ENCODE peak calls at places on chromosomes 4 and X, in seven cellular contexts. One of them, this sample, is unnamed.

GRCh38 chrX:34918856-34919255 is 23.7 kb upstream of the FAM47B start:
- DNase-seq in IMR-90: peak; percentile 75
- DNase-seq in esophagus muscularis mucosa: no peak
- DNase-seq in gastrocnemius medialis: no peak
- DNase-seq in Caco-2: peak; percentile 38
- DNase-seq in HFF-Myc: peak; percentile 32
- DNase-seq in esophagus squamous epithelium: no peak
- DNase-seq in this sample: peak; percentile 76

GRCh38 chr4:7206856-7207567 is 14.7 kb downstream of the SORCS2 start:
- DNase-seq in IMR-90: peak; percentile 90
- DNase-seq in esophagus muscularis mucosa: no peak
- DNase-seq in gastrocnemius medialis: peak; percentile 58
- DNase-seq in Caco-2: no peak
- DNase-seq in HFF-Myc: peak; percentile 32
- DNase-seq in esophagus squamous epithelium: no peak
- DNase-seq in this sample: peak; percentile 89

GRCh38 chr4:153084939-153085630 is 119.2 kb upstream of the TRIM2 start:
- DNase-seq in IMR-90: peak; percentile 60
- DNase-seq in esophagus muscularis mucosa: no peak
- DNase-seq in gastrocnemius medialis: peak; percentile 32
- DNase-seq in Caco-2: peak; percentile 63
- DNase-seq in HFF-Myc: peak; percentile 15
- DNase-seq in esophagus squamous epithelium: no peak
- DNase-seq in this sample: peak; percentile 77

GRCh38 chr4:122003335-122003734 is 51.5 kb upstream of the TRPC3 start:
- DNase-seq in IMR-90: no peak
- DNase-seq in esophagus muscularis mucosa: no peak
- DNase-seq in gastrocnemius medialis: no peak
- DNase-seq in Caco-2: peak; percentile 87
- DNase-seq in HFF-Myc: no peak
- DNase-seq in esophagus squamous epithelium: no peak
- DNase-seq in this sample: peak; percentile 17

GRCh38 chr4:128718793-128719192 is 90.7 kb upstream of the JADE1 start:
- DNase-seq in IMR-90: peak; percentile 75
- DNase-seq in esophagus muscularis mucosa: no peak
- DNase-seq in gastrocnemius medialis: no peak
- DNase-seq in Caco-2: no peak
- DNase-seq in HFF-Myc: no peak
- DNase-seq in esophagus squamous epithelium: no peak
- DNase-seq in this sample: peak; percentile 47

GRCh38 chrX:109658391-109658790 is 33.4 kb upstream of the KCNE5 start:
- DNase-seq in IMR-90: no peak
- DNase-seq in esophagus muscularis mucosa: no peak
- DNase-seq in gastrocnemius medialis: no peak
- DNase-seq in Caco-2: no peak
- DNase-seq in HFF-Myc: no peak
- DNase-seq in esophagus squamous epithelium: no peak
- DNase-seq in this sample: no peak

GRCh38 chr4:40046311-40046980 is 10.2 kb upstream of the N4BP2 start:
- DNase-seq in IMR-90: peak; percentile 64
- DNase-seq in esophagus muscularis mucosa: no peak
- DNase-seq in gastrocnemius medialis: no peak
- DNase-seq in Caco-2: peak; percentile 62
- DNase-seq in HFF-Myc: no peak
- DNase-seq in esophagus squamous epithelium: no peak
- DNase-seq in this sample: peak; percentile 76

GRCh38 chr4:40713798-40714197 is 36.0 kb upstream of the NSUN7 start:
- DNase-seq in IMR-90: no peak
- DNase-seq in esophagus muscularis mucosa: no peak
- DNase-seq in gastrocnemius medialis: no peak
- DNase-seq in Caco-2: no peak
- DNase-seq in HFF-Myc: no peak
- DNase-seq in esophagus squamous epithelium: no peak
- DNase-seq in this sample: no peak

GRCh38 chr4:87967193-87967592 is 8.3 kb upstream of the SPP1 start:
- DNase-seq in IMR-90: no peak
- DNase-seq in esophagus muscularis mucosa: no peak
- DNase-seq in gastrocnemius medialis: no peak
- DNase-seq in Caco-2: no peak
- DNase-seq in HFF-Myc: no peak
- DNase-seq in esophagus squamous epithelium: no peak
- DNase-seq in this sample: no peak

GRCh38 chr4:16767251-16767650 is 131.2 kb downstream of the LDB2 start:
- DNase-seq in IMR-90: no peak
- DNase-seq in esophagus muscularis mucosa: no peak
- DNase-seq in gastrocnemius medialis: no peak
- DNase-seq in Caco-2: no peak
- DNase-seq in HFF-Myc: no peak
- DNase-seq in esophagus squamous epithelium: no peak
- DNase-seq in this sample: no peak

GRCh38 chr4:112312610-112313239 is 15.6 kb downstream of the ALPK1 start:
- DNase-seq in IMR-90: no peak
- DNase-seq in esophagus muscularis mucosa: no peak
- DNase-seq in gastrocnemius medialis: no peak
- DNase-seq in Caco-2: no peak
- DNase-seq in HFF-Myc: no peak
- DNase-seq in esophagus squamous epithelium: no peak
- DNase-seq in this sample: no peak

GRCh38 chr4:189202869-189203271 is 737.8 kb upstream of the FRG1 start:
- DNase-seq in IMR-90: peak; percentile 89
- DNase-seq in esophagus muscularis mucosa: no peak
- DNase-seq in gastrocnemius medialis: no peak
- DNase-seq in Caco-2: no peak
- DNase-seq in HFF-Myc: peak; percentile 20
- DNase-seq in esophagus squamous epithelium: no peak
- DNase-seq in this sample: peak; percentile 58

GRCh38 chr4:24089831-24090531 is 200.1 kb upstream of the PPARGC1A start:
- DNase-seq in IMR-90: peak; percentile 90
- DNase-seq in esophagus muscularis mucosa: no peak
- DNase-seq in gastrocnemius medialis: no peak
- DNase-seq in Caco-2: no peak
- DNase-seq in HFF-Myc: no peak
- DNase-seq in esophagus squamous epithelium: no peak
- DNase-seq in this sample: peak; percentile 50
- TF ChIP-seq CTCF in IMR-90: peak; percentile 11
- TF ChIP-seq CTCF in esophagus muscularis mucosa: no peak
- TF ChIP-seq CTCF in gastrocnemius medialis: no peak
- TF ChIP-seq CTCF in Caco-2: no peak
- TF ChIP-seq CTCF in HFF-Myc: no peak
- TF ChIP-seq CTCF in esophagus squamous epithelium: no peak
- TF ChIP-seq CTCF in this sample: no peak

GRCh38 chr4:18247189-18247588 is 225.6 kb upstream of the LCORL start:
- DNase-seq in IMR-90: no peak
- DNase-seq in esophagus muscularis mucosa: no peak
- DNase-seq in gastrocnemius medialis: no peak
- DNase-seq in Caco-2: no peak
- DNase-seq in HFF-Myc: no peak
- DNase-seq in esophagus squamous epithelium: no peak
- DNase-seq in this sample: no peak

GRCh38 chr4:18250564-18250963 is 229.0 kb upstream of the LCORL start:
- DNase-seq in IMR-90: no peak
- DNase-seq in esophagus muscularis mucosa: no peak
- DNase-seq in gastrocnemius medialis: no peak
- DNase-seq in Caco-2: no peak
- DNase-seq in HFF-Myc: no peak
- DNase-seq in esophagus squamous epithelium: no peak
- DNase-seq in this sample: no peak

DNA sequence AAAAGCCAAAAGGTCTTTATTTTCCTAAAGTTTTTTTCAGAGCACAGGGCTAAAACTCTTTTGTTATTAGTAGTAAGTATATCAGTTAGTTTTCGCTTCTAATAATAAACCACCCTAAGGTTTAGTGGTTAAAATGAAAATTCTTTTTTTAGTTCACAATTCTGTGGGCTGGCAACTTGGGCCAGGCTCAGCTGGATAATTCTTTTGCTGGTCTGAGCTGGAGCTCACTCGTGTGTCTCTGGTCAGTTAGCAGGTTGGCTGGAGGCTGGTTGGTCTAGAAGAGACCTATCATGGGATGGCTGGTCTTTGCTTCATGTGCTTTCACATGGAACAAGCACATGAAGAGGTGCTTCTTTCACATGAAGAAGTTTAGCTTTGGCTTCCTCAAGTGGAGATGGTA is 227.1 kb upstream of the LCORL start:
- DNase-seq in IMR-90: no peak
- DNase-seq in esophagus muscularis mucosa: no peak
- DNase-seq in gastrocnemius medialis: no peak
- DNase-seq in Caco-2: no peak
- DNase-seq in HFF-Myc: no peak
- DNase-seq in esophagus squamous epithelium: no peak
- DNase-seq in this sample: no peak
- H3K4me3 ChIP-seq in IMR-90: no peak overlapping the region
- H3K4me3 ChIP-seq in esophagus muscularis mucosa: no peak overlapping the region
- H3K4me3 ChIP-seq in gastrocnemius medialis: no peak overlapping the region
- H3K4me3 ChIP-seq in Caco-2: no peak overlapping the region
- H3K4me3 ChIP-seq in HFF-Myc: no peak overlapping the region
- H3K4me3 ChIP-seq in esophagus squamous epithelium: no peak overlapping the region
- H3K4me3 ChIP-seq in this sample: no peak overlapping the region

GRCh38 chrX:25717122-25717521 is 421.0 kb upstream of the MAGEB18 start:
- DNase-seq in IMR-90: no peak
- DNase-seq in esophagus muscularis mucosa: no peak
- DNase-seq in gastrocnemius medialis: no peak
- DNase-seq in Caco-2: no peak
- DNase-seq in HFF-Myc: no peak
- DNase-seq in esophagus squamous epithelium: no peak
- DNase-seq in this sample: no peak

GRCh38 chrX:25726539-25726938 is 411.6 kb upstream of the MAGEB18 start:
- DNase-seq in IMR-90: no peak
- DNase-seq in esophagus muscularis mucosa: no peak
- DNase-seq in gastrocnemius medialis: no peak
- DNase-seq in Caco-2: no peak
- DNase-seq in HFF-Myc: no peak
- DNase-seq in esophagus squamous epithelium: no peak
- DNase-seq in this sample: no peak

GRCh38 chrX:25721564-25721963 is 416.6 kb upstream of the MAGEB18 start:
- DNase-seq in IMR-90: no peak
- DNase-seq in esophagus muscularis mucosa: no peak
- DNase-seq in gastrocnemius medialis: no peak
- DNase-seq in Caco-2: no peak
- DNase-seq in HFF-Myc: no peak
- DNase-seq in esophagus squamous epithelium: no peak
- DNase-seq in this sample: peak; percentile 34
- TF ChIP-seq CTCF in IMR-90: peak; percentile 27
- TF ChIP-seq CTCF in esophagus muscularis mucosa: no peak
- TF ChIP-seq CTCF in gastrocnemius medialis: no peak
- TF ChIP-seq CTCF in Caco-2: peak; percentile 14
- TF ChIP-seq CTCF in HFF-Myc: no peak
- TF ChIP-seq CTCF in esophagus squamous epithelium: no peak
- TF ChIP-seq CTCF in this sample: peak; percentile 16

GRCh38 chrX:38563006-38563405 is 1.7 kb downstream of the TSPAN7 start:
- DNase-seq in IMR-90: no peak
- DNase-seq in esophagus muscularis mucosa: no peak
- DNase-seq in gastrocnemius medialis: no peak
- DNase-seq in Caco-2: no peak
- DNase-seq in HFF-Myc: no peak
- DNase-seq in esophagus squamous epithelium: no peak
- DNase-seq in this sample: no peak
- H3K4me3 ChIP-seq in IMR-90: no peak overlapping the region
- H3K4me3 ChIP-seq in esophagus muscularis mucosa: peak overlapping the region; percentile 60
- H3K4me3 ChIP-seq in gastrocnemius medialis: peak overlapping the region; percentile 70
- H3K4me3 ChIP-seq in Caco-2: no peak overlapping the region
- H3K4me3 ChIP-seq in HFF-Myc: no peak overlapping the region
- H3K4me3 ChIP-seq in esophagus squamous epithelium: peak overlapping the region; percentile 57
- H3K4me3 ChIP-seq in this sample: no peak overlapping the region

GRCh38 chrX:19987856-19988255 is 3.0 kb downstream of the BCLAF3 start:
- DNase-seq in IMR-90: no peak
- DNase-seq in esophagus muscularis mucosa: no peak
- DNase-seq in gastrocnemius medialis: no peak
- DNase-seq in Caco-2: no peak
- DNase-seq in HFF-Myc: no peak
- DNase-seq in esophagus squamous epithelium: no peak
- DNase-seq in this sample: no peak
- TF ChIP-seq CTCF in IMR-90: no peak
- TF ChIP-seq CTCF in esophagus muscularis mucosa: no peak
- TF ChIP-seq CTCF in gastrocnemius medialis: no peak
- TF ChIP-seq CTCF in Caco-2: no peak
- TF ChIP-seq CTCF in HFF-Myc: no peak
- TF ChIP-seq CTCF in esophagus squamous epithelium: no peak
- TF ChIP-seq CTCF in this sample: no peak

GRCh38 chrX:10617964-10618342 is 2.4 kb downstream of the MID1 start:
- DNase-seq in IMR-90: peak; percentile 75
- DNase-seq in esophagus muscularis mucosa: no peak
- DNase-seq in gastrocnemius medialis: no peak
- DNase-seq in Caco-2: no peak
- DNase-seq in HFF-Myc: no peak
- DNase-seq in esophagus squamous epithelium: no peak
- DNase-seq in this sample: peak; percentile 53
- H3K4me3 ChIP-seq in IMR-90: peak overlapping the region; percentile 60
- H3K4me3 ChIP-seq in esophagus muscularis mucosa: peak overlapping the region; percentile 63
- H3K4me3 ChIP-seq in gastrocnemius medialis: no peak overlapping the region
- H3K4me3 ChIP-seq in Caco-2: peak overlapping the region; percentile 48
- H3K4me3 ChIP-seq in HFF-Myc: peak overlapping the region; percentile 69
- H3K4me3 ChIP-seq in esophagus squamous epithelium: peak overlapping the region; percentile 62
- H3K4me3 ChIP-seq in this sample: peak overlapping the region; percentile 67

This sample was measured in cardiac fibroblast.